ENCODE peak calls at places on chromosomes 4 and X, in nine cellular contexts. K, I, W, E, S, G, M, X and H are unnamed samples.

GRCh38 chrX:128698528-128698927 is 646.3 kb upstream of the ACTRT1 start:
- DNase-seq in W (no peak), I (no peak), M (no peak), X (no peak), G (no peak), E (no peak), S (no peak), K (no peak), H (no peak)

GRCh38 chr4:163878336-163879121 is 384.0 kb downstream of the TMA16 start:
- DNase-seq in X (no peak), I (no peak), M (no peak), E (no peak), K (no peak), G (no peak), S (no peak), W (no peak), H (no peak)

GRCh38 chr4:158829254-158829653 is 60.4 kb downstream of the FNIP2 start:
- DNase-seq in E (no peak), I (no peak), M (no peak), X (no peak), G (no peak), W (no peak), K (no peak), S (no peak), H (no peak)

GRCh38 chrX:11351375-11352295 is 58.4 kb downstream of the AMELX start:
- DNase-seq in K (no peak), G (no peak), M (no peak), W (peak), E (peak), I (no peak), S (no peak), X (no peak), H (no peak)

GRCh38 chrX:111098874-111099273 is 2.9 kb downstream of the PAK3 start:
- DNase-seq in I (peak), E (peak), M (peak), K (peak), W (no peak), X (peak), G (no peak), S (peak), H (peak)

GRCh38 chr4:17280266-17280665 is 231.6 kb downstream of the QDPR start:
- DNase-seq in K (no peak), E (no peak), M (no peak), W (no peak), G (no peak), I (no peak), S (no peak), X (no peak), H (peak)

GRCh38 chrX:53435997-53436396 is 1.8 kb upstream of the HSD17B10 start:
- DNase-seq in M (peak), K (peak), I (peak), S (peak), X (peak), G (no peak), W (peak), E (no peak), H (peak)

GRCh38 chr4:120517966-120518365 is 404.6 kb downstream of the PRDM5 start:
- DNase-seq in S (no peak), K (no peak), E (no peak), M (peak), W (peak), G (peak), I (no peak), X (no peak), H (no peak)

GRCh38 chr4:78864405-78865024 is 74.7 kb downstream of the PAQR3 start:
- DNase-seq in X (no peak), M (peak), G (peak), I (no peak), E (no peak), W (peak), S (peak), K (no peak), H (peak)

GRCh38 chr4:73917081-73917501 is 47.9 kb downstream of the CXCL1 start:
- DNase-seq in E (no peak), S (no peak), M (no peak), X (no peak), I (no peak), G (no peak), W (peak), K (no peak), H (no peak)

GRCh38 chrX:41142130-41142529 is 56.9 kb downstream of the USP9X start:
- DNase-seq in M (no peak), S (no peak), G (no peak), I (no peak), K (no peak), E (no peak), X (no peak), W (no peak), H (no peak)

GRCh38 chr4:37279121-37279520 is 34.6 kb downstream of the NWD2 start:
- DNase-seq in M (no peak), X (no peak), K (no peak), I (no peak), G (no peak), S (no peak), W (no peak), E (no peak), H (no peak)

GRCh38 chr4:188971125-188971524 is 831.9 kb downstream of the TRIML1 start:
- DNase-seq in X (no peak), M (peak), I (no peak), G (no peak), E (no peak), W (peak), S (no peak), K (no peak), H (peak)

GRCh38 chr4:109072595-109072994 is 229.9 kb downstream of the COL25A1 start:
- DNase-seq in W (peak), G (no peak), I (no peak), S (no peak), E (no peak), M (no peak), X (no peak), K (no peak), H (no peak)

GRCh38 chr4:37882665-37883296 is 8.1 kb upstream of the TBC1D1 start:
- DNase-seq in G (no peak), S (no peak), X (no peak), K (no peak), W (peak), I (no peak), M (no peak), E (no peak), H (peak)

GRCh38 chr4:168755643-168756482 is 254.2 kb downstream of the CBR4 start:
- DNase-seq in G (no peak), W (no peak), M (no peak), K (no peak), S (no peak), X (no peak), I (no peak), E (no peak), H (no peak)

GRCh38 chr4:15423285-15423711 is 4.5 kb upstream of the C1QTNF7 start:
- DNase-seq in I (no peak), W (no peak), M (no peak), X (no peak), S (peak), G (no peak), K (no peak), E (no peak), H (no peak)

GRCh38 chr4:137558951-137559350 is 26.7 kb upstream of the PCDH18 start:
- DNase-seq in X (no peak), S (no peak), E (no peak), M (no peak), G (no peak), K (no peak), I (no peak), W (no peak), H (no peak)

GRCh38 chr4:67779631-67780030 is 25.4 kb upstream of the GNRHR start:
- DNase-seq in E (no peak), K (no peak), G (no peak), I (no peak), W (peak), S (no peak), X (no peak), M (no peak), H (no peak)

GRCh38 chr4:56260320-56260719 is 127.0 kb downstream of the AASDH start:
- DNase-seq in W (no peak), I (no peak), M (no peak), E (no peak), X (no peak), G (no peak), S (no peak), K (no peak), H (no peak)

GRCh38 chr4:138639018-138639876 is 376.3 kb upstream of the NOCT start:
- DNase-seq in E (no peak), K (no peak), M (no peak), I (no peak), W (peak), G (no peak), X (no peak), S (no peak), H (no peak)

GRCh38 chr4:61831987-61832386 is 631.9 kb downstream of the ADGRL3 start:
- DNase-seq in W (no peak), X (no peak), M (no peak), K (no peak), I (no peak), G (no peak), S (no peak), E (no peak), H (no peak)

GRCh38 chr4:142615324-142615665 is 230.8 kb downstream of the INPP4B start:
- DNase-seq in S (no peak), I (no peak), M (no peak), W (peak), K (no peak), E (no peak), X (no peak), G (no peak), H (no peak)

GRCh38 chrX:109886122-109886761 is 116.7 kb upstream of the TMEM164 start:
- DNase-seq in E (no peak), I (no peak), G (no peak), W (peak), K (peak), X (no peak), S (peak), M (peak), H (peak)

GRCh38 chr4:154004859-154005520 is 216.1 kb upstream of the SFRP2 start:
- DNase-seq in S (no peak), E (no peak), W (peak), G (no peak), M (no peak), K (no peak), I (no peak), X (no peak), H (no peak)

GRCh38 chrX:86171366-86171765 is 23.1 kb downstream of the DACH2 start:
- DNase-seq in I (no peak), K (no peak), G (peak), M (peak), S (no peak), E (no peak), X (no peak), W (peak), H (no peak)

GRCh38 chr4:145566767-145567166 is 52.4 kb upstream of the MMAA start:
- DNase-seq in E (no peak), W (no peak), K (no peak), X (no peak), G (no peak), S (no peak), M (no peak), I (no peak), H (no peak)

GRCh38 chr4:118113220-118113619 is 78.9 kb downstream of the NDST3 start:
- DNase-seq in K (no peak), G (no peak), I (no peak), S (no peak), M (no peak), X (no peak), W (peak), E (no peak), H (no peak)

GRCh38 chr4:66071911-66072310 is 401.6 kb upstream of the EPHA5 start:
- DNase-seq in K (no peak), G (no peak), X (no peak), E (no peak), S (no peak), W (no peak), M (no peak), I (no peak), H (no peak)

GRCh38 chr4:154958621-154959358 is 177.7 kb downstream of the RBM46 start:
- DNase-seq in M (no peak), I (no peak), K (peak), S (no peak), E (peak), X (no peak), G (no peak), W (no peak), H (no peak)

GRCh38 chr4:11165052-11165451 is 263.6 kb downstream of the HS3ST1 start:
- DNase-seq in X (no peak), W (no peak), K (no peak), G (no peak), S (no peak), I (no peak), E (no peak), M (no peak), H (no peak)

GRCh38 chr4:138599965-138600364 is 357.8 kb upstream of the SLC7A11 start:
- DNase-seq in S (no peak), K (no peak), W (no peak), E (no peak), G (no peak), M (no peak), I (no peak), X (no peak), H (no peak)